ENCODE peak calls at places on chromosomes 7 and 10, in ten cellular contexts. One of them, this sample, is unnamed.

GRCh38 chr7:39291644-39292411 is 274.4 kb upstream of the YAE1 start:
- DNase-seq in GM13977: no peak
- DNase-seq in right lobe of liver: no peak
- DNase-seq in brain microvascular endothelial cell: no peak
- DNase-seq in lower leg skin: no peak
- DNase-seq in cardiac fibroblast: no peak
- DNase-seq in dorsolateral prefrontal cortex: no peak
- DNase-seq in GM12864: no peak
- DNase-seq in astrocyte: no peak
- DNase-seq in AG10803: no peak
- DNase-seq in this sample: no peak

GRCh38 chr7:156897673-156898072 is 4.7 kb upstream of the LMBR1 start:
- DNase-seq in GM13977: no peak
- DNase-seq in right lobe of liver: no peak
- DNase-seq in brain microvascular endothelial cell: no peak
- DNase-seq in lower leg skin: no peak
- DNase-seq in cardiac fibroblast: peak; percentile 53
- DNase-seq in dorsolateral prefrontal cortex: no peak
- DNase-seq in GM12864: no peak
- DNase-seq in astrocyte: peak; percentile 57
- DNase-seq in AG10803: peak; percentile 65
- DNase-seq in this sample: peak; percentile 20

GRCh38 chr10:68406111-68406814 is 814 bp downstream of the RUFY2 start:
- DNase-seq in GM13977: peak; percentile 79
- DNase-seq in right lobe of liver: peak; percentile 64
- DNase-seq in brain microvascular endothelial cell: peak; percentile 73
- DNase-seq in lower leg skin: peak; percentile 86
- DNase-seq in cardiac fibroblast: peak; percentile 68
- DNase-seq in dorsolateral prefrontal cortex: peak; percentile 38
- DNase-seq in GM12864: no peak
- DNase-seq in astrocyte: peak; percentile 44
- DNase-seq in AG10803: peak; percentile 87
- DNase-seq in this sample: peak; percentile 25

GRCh38 chr7:46633200-46633599 is 712.1 kb upstream of the IGFBP3 start:
- DNase-seq in GM13977: no peak
- DNase-seq in right lobe of liver: no peak
- DNase-seq in brain microvascular endothelial cell: no peak
- DNase-seq in lower leg skin: no peak
- DNase-seq in cardiac fibroblast: no peak
- DNase-seq in dorsolateral prefrontal cortex: no peak
- DNase-seq in GM12864: no peak
- DNase-seq in astrocyte: no peak
- DNase-seq in AG10803: no peak
- DNase-seq in this sample: no peak

GRCh38 chr10:6580279-6581029 is 378 bp upstream of the PRKCQ start:
- DNase-seq in GM13977: peak; percentile 88
- DNase-seq in right lobe of liver: peak; percentile 81
- DNase-seq in brain microvascular endothelial cell: peak; percentile 8
- DNase-seq in lower leg skin: peak; percentile 88
- DNase-seq in cardiac fibroblast: peak; percentile 21
- DNase-seq in dorsolateral prefrontal cortex: peak; percentile 80
- DNase-seq in GM12864: no peak
- DNase-seq in astrocyte: peak; percentile 38
- DNase-seq in AG10803: peak; percentile 35
- DNase-seq in this sample: peak; percentile 23

GRCh38 chr7:21572331-21572730 is 29.5 kb downstream of the DNAH11 start:
- DNase-seq in GM13977: no peak
- DNase-seq in right lobe of liver: no peak
- DNase-seq in brain microvascular endothelial cell: no peak
- DNase-seq in lower leg skin: no peak
- DNase-seq in cardiac fibroblast: no peak
- DNase-seq in dorsolateral prefrontal cortex: no peak
- DNase-seq in GM12864: no peak
- DNase-seq in astrocyte: no peak
- DNase-seq in AG10803: no peak
- DNase-seq in this sample: no peak

GRCh38 chr10:91537614-91538383 is 95.1 kb downstream of the PPP1R3C start:
- DNase-seq in GM13977: no peak
- DNase-seq in right lobe of liver: no peak
- DNase-seq in brain microvascular endothelial cell: no peak
- DNase-seq in lower leg skin: no peak
- DNase-seq in cardiac fibroblast: no peak
- DNase-seq in dorsolateral prefrontal cortex: no peak
- DNase-seq in GM12864: no peak
- DNase-seq in astrocyte: no peak
- DNase-seq in AG10803: no peak
- DNase-seq in this sample: no peak

GRCh38 chr10:88194041-88194887 is 330.8 kb downstream of the PTEN start:
- DNase-seq in GM13977: no peak
- DNase-seq in right lobe of liver: no peak
- DNase-seq in brain microvascular endothelial cell: no peak
- DNase-seq in lower leg skin: no peak
- DNase-seq in cardiac fibroblast: peak; percentile 42
- DNase-seq in dorsolateral prefrontal cortex: no peak
- DNase-seq in GM12864: no peak
- DNase-seq in astrocyte: peak; percentile 12
- DNase-seq in AG10803: peak; percentile 55
- DNase-seq in this sample: peak; percentile 77

GRCh38 chr10:75470901-75471300 is 39.5 kb downstream of the LRMDA start:
- DNase-seq in GM13977: no peak
- DNase-seq in right lobe of liver: no peak
- DNase-seq in brain microvascular endothelial cell: no peak
- DNase-seq in lower leg skin: no peak
- DNase-seq in cardiac fibroblast: no peak
- DNase-seq in dorsolateral prefrontal cortex: no peak
- DNase-seq in GM12864: no peak
- DNase-seq in astrocyte: no peak
- DNase-seq in AG10803: peak; percentile 88
- DNase-seq in this sample: no peak

GRCh38 chr7:133572087-133572486 is 319.2 kb downstream of the EXOC4 start:
- DNase-seq in GM13977: no peak
- DNase-seq in right lobe of liver: no peak
- DNase-seq in brain microvascular endothelial cell: no peak
- DNase-seq in lower leg skin: no peak
- DNase-seq in cardiac fibroblast: no peak
- DNase-seq in dorsolateral prefrontal cortex: no peak
- DNase-seq in GM12864: no peak
- DNase-seq in astrocyte: no peak
- DNase-seq in AG10803: peak; percentile 27
- DNase-seq in this sample: peak; percentile 95

GRCh38 chr7:101134399-101134980 is 7.6 kb downstream of the SERPINE1 start:
- DNase-seq in GM13977: no peak
- DNase-seq in right lobe of liver: no peak
- DNase-seq in brain microvascular endothelial cell: peak; percentile 73
- DNase-seq in lower leg skin: no peak
- DNase-seq in cardiac fibroblast: peak; percentile 83
- DNase-seq in dorsolateral prefrontal cortex: no peak
- DNase-seq in GM12864: no peak
- DNase-seq in astrocyte: no peak
- DNase-seq in AG10803: no peak
- DNase-seq in this sample: no peak

GRCh38 chr7:121023683-121024507 is 35.4 kb downstream of the CPED1 start:
- DNase-seq in GM13977: no peak
- DNase-seq in right lobe of liver: no peak
- DNase-seq in brain microvascular endothelial cell: no peak
- DNase-seq in lower leg skin: no peak
- DNase-seq in cardiac fibroblast: no peak
- DNase-seq in dorsolateral prefrontal cortex: no peak
- DNase-seq in GM12864: no peak
- DNase-seq in astrocyte: no peak
- DNase-seq in AG10803: no peak
- DNase-seq in this sample: no peak

GRCh38 chr7:140342732-140343514 is 55.4 kb downstream of the SLC37A3 start:
- DNase-seq in GM13977: no peak
- DNase-seq in right lobe of liver: no peak
- DNase-seq in brain microvascular endothelial cell: peak; percentile 33
- DNase-seq in lower leg skin: no peak
- DNase-seq in cardiac fibroblast: peak; percentile 54
- DNase-seq in dorsolateral prefrontal cortex: peak; percentile 38
- DNase-seq in GM12864: no peak
- DNase-seq in astrocyte: peak; percentile 3
- DNase-seq in AG10803: peak; percentile 28
- DNase-seq in this sample: peak; percentile 11

GRCh38 chr10:14386202-14386593 is 55.5 kb upstream of the FRMD4A start:
- DNase-seq in GM13977: no peak
- DNase-seq in right lobe of liver: no peak
- DNase-seq in brain microvascular endothelial cell: peak; percentile 96
- DNase-seq in lower leg skin: no peak
- DNase-seq in cardiac fibroblast: peak; percentile 94
- DNase-seq in dorsolateral prefrontal cortex: no peak
- DNase-seq in GM12864: no peak
- DNase-seq in astrocyte: peak; percentile 97
- DNase-seq in AG10803: peak; percentile 94
- DNase-seq in this sample: peak; percentile 93

GRCh38 chr10:14384915-14385314 is 54.2 kb upstream of the FRMD4A start:
- DNase-seq in GM13977: no peak
- DNase-seq in right lobe of liver: no peak
- DNase-seq in brain microvascular endothelial cell: no peak
- DNase-seq in lower leg skin: no peak
- DNase-seq in cardiac fibroblast: no peak
- DNase-seq in dorsolateral prefrontal cortex: no peak
- DNase-seq in GM12864: no peak
- DNase-seq in astrocyte: no peak
- DNase-seq in AG10803: no peak
- DNase-seq in this sample: no peak

GRCh38 chr10:14384096-14384730 is 53.5 kb upstream of the FRMD4A start:
- DNase-seq in GM13977: no peak
- DNase-seq in right lobe of liver: no peak
- DNase-seq in brain microvascular endothelial cell: no peak
- DNase-seq in lower leg skin: no peak
- DNase-seq in cardiac fibroblast: peak; percentile 23
- DNase-seq in dorsolateral prefrontal cortex: no peak
- DNase-seq in GM12864: no peak
- DNase-seq in astrocyte: peak; percentile 65
- DNase-seq in AG10803: peak; percentile 85
- DNase-seq in this sample: peak; percentile 50

GRCh38 chr10:14383266-14383665 is 52.5 kb upstream of the FRMD4A start:
- DNase-seq in GM13977: no peak
- DNase-seq in right lobe of liver: no peak
- DNase-seq in brain microvascular endothelial cell: peak; percentile 57
- DNase-seq in lower leg skin: no peak
- DNase-seq in cardiac fibroblast: peak; percentile 50
- DNase-seq in dorsolateral prefrontal cortex: no peak
- DNase-seq in GM12864: no peak
- DNase-seq in astrocyte: peak; percentile 88
- DNase-seq in AG10803: peak; percentile 44
- DNase-seq in this sample: peak; percentile 23

DNA sequence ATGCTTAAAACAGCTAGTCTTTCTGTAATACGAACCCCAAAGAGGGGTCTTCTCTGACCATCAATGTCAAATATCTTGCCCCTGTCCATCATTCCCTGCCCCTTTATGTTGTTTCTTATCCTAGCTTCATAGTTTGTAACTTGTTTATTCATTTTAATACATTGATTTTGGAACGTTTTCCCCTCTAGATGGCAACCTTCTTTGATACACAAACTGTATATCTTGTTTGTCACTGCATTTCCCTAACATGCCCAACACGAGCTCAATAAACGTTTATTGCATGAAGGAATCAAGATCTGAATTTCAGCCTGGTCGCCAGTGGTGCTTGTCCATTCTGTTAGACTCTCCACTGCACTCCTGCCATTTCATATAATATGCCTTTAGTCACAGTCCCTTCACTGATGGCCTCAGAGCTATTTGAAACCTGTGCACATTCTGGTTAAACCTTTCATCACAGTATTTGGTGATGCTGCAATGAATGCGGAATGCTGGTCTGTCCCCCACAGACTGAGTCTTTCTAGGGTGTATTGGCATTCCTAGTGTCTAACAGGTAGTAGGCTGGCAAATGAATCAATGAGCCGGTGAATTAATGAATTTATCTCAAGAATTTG is 55.0 kb upstream of the FRMD4A start:
- DNase-seq in GM13977: no peak
- DNase-seq in right lobe of liver: no peak
- DNase-seq in brain microvascular endothelial cell: no peak
- DNase-seq in lower leg skin: no peak
- DNase-seq in cardiac fibroblast: peak; percentile 56
- DNase-seq in dorsolateral prefrontal cortex: no peak
- DNase-seq in GM12864: no peak
- DNase-seq in astrocyte: no peak
- DNase-seq in AG10803: no peak
- DNase-seq in this sample: no peak
- TF ChIP-seq CTCF in GM13977: no peak
- TF ChIP-seq CTCF in right lobe of liver: no peak
- TF ChIP-seq CTCF in brain microvascular endothelial cell: no peak
- TF ChIP-seq CTCF in lower leg skin: no peak
- TF ChIP-seq CTCF in cardiac fibroblast: no peak
- TF ChIP-seq CTCF in dorsolateral prefrontal cortex: peak; percentile 52
- TF ChIP-seq CTCF in GM12864: no peak
- TF ChIP-seq CTCF in astrocyte: peak; percentile 25
- TF ChIP-seq CTCF in AG10803: peak; percentile 13
- TF ChIP-seq CTCF in this sample: no peak

GRCh38 chr7:145490356-145490755 is 626.2 kb upstream of the CNTNAP2 start:
- DNase-seq in GM13977: no peak
- DNase-seq in right lobe of liver: no peak
- DNase-seq in brain microvascular endothelial cell: no peak
- DNase-seq in lower leg skin: no peak
- DNase-seq in cardiac fibroblast: no peak
- DNase-seq in dorsolateral prefrontal cortex: no peak
- DNase-seq in GM12864: no peak
- DNase-seq in astrocyte: no peak
- DNase-seq in AG10803: no peak
- DNase-seq in this sample: no peak

GRCh38 chr7:145489609-145490008 is 627.0 kb upstream of the CNTNAP2 start:
- DNase-seq in GM13977: no peak
- DNase-seq in right lobe of liver: no peak
- DNase-seq in brain microvascular endothelial cell: no peak
- DNase-seq in lower leg skin: no peak
- DNase-seq in cardiac fibroblast: no peak
- DNase-seq in dorsolateral prefrontal cortex: no peak
- DNase-seq in GM12864: no peak
- DNase-seq in astrocyte: no peak
- DNase-seq in AG10803: no peak
- DNase-seq in this sample: no peak
- TF ChIP-seq CTCF in GM13977: no peak
- TF ChIP-seq CTCF in right lobe of liver: no peak
- TF ChIP-seq CTCF in brain microvascular endothelial cell: no peak
- TF ChIP-seq CTCF in lower leg skin: no peak
- TF ChIP-seq CTCF in cardiac fibroblast: no peak
- TF ChIP-seq CTCF in dorsolateral prefrontal cortex: no peak
- TF ChIP-seq CTCF in GM12864: no peak
- TF ChIP-seq CTCF in astrocyte: no peak
- TF ChIP-seq CTCF in AG10803: no peak
- TF ChIP-seq CTCF in this sample: no peak

GRCh38 chr7:73569042-73569608 is 9.3 kb downstream of the TBL2 start:
- DNase-seq in GM13977: no peak
- DNase-seq in right lobe of liver: no peak
- DNase-seq in brain microvascular endothelial cell: no peak
- DNase-seq in lower leg skin: no peak
- DNase-seq in cardiac fibroblast: no peak
- DNase-seq in dorsolateral prefrontal cortex: no peak
- DNase-seq in GM12864: no peak
- DNase-seq in astrocyte: no peak
- DNase-seq in AG10803: no peak
- DNase-seq in this sample: no peak
- TF ChIP-seq CTCF in GM13977: no peak
- TF ChIP-seq CTCF in right lobe of liver: no peak
- TF ChIP-seq CTCF in brain microvascular endothelial cell: no peak
- TF ChIP-seq CTCF in lower leg skin: no peak
- TF ChIP-seq CTCF in cardiac fibroblast: no peak
- TF ChIP-seq CTCF in dorsolateral prefrontal cortex: no peak
- TF ChIP-seq CTCF in GM12864: no peak
- TF ChIP-seq CTCF in astrocyte: no peak
- TF ChIP-seq CTCF in AG10803: no peak
- TF ChIP-seq CTCF in this sample: no peak

GRCh38 chr7:150974468-150975391 is 3.4 kb downstream of the KCNH2 start:
- DNase-seq in GM13977: peak; percentile 86
- DNase-seq in right lobe of liver: no peak
- DNase-seq in brain microvascular endothelial cell: no peak
- DNase-seq in lower leg skin: no peak
- DNase-seq in cardiac fibroblast: no peak
- DNase-seq in dorsolateral prefrontal cortex: peak; percentile 47
- DNase-seq in GM12864: peak; percentile 22
- DNase-seq in astrocyte: no peak
- DNase-seq in AG10803: no peak
- DNase-seq in this sample: no peak
- TF ChIP-seq CTCF in GM13977: peak; percentile 47
- TF ChIP-seq CTCF in right lobe of liver: no peak
- TF ChIP-seq CTCF in brain microvascular endothelial cell: peak; percentile 43
- TF ChIP-seq CTCF in lower leg skin: no peak
- TF ChIP-seq CTCF in cardiac fibroblast: peak; percentile 3
- TF ChIP-seq CTCF in dorsolateral prefrontal cortex: peak; percentile 54
- TF ChIP-seq CTCF in GM12864: peak; percentile 37
- TF ChIP-seq CTCF in astrocyte: no peak
- TF ChIP-seq CTCF in AG10803: no peak
- TF ChIP-seq CTCF in this sample: peak; percentile 33

This sample was measured in bronchial epithelial cell.